ENCODE peak calls at places on chromosome 19, in four cellular contexts. One of them, this sample, is unnamed.

GRCh38 chr19:49766007-49766937 is 529 bp upstream of the AP2A1 start:
- DNase-seq in fibroblast of lung: peak; percentile 100
- DNase-seq in hepatocyte: peak; percentile 100
- DNase-seq in right atrium auricular region: peak; percentile 100
- DNase-seq in this sample: peak; percentile 99

GRCh38 chr19:17767559-17767958 is 16.3 kb downstream of the FCHO1 start:
- DNase-seq in hepatocyte: no peak
- DNase-seq in right atrium auricular region: no peak
- DNase-seq in fibroblast of lung: no peak
- DNase-seq in this sample: no peak

GRCh38 chr19:1223018-1223855 is 14.6 kb downstream of the CBARP start:
- DNase-seq in fibroblast of lung: no peak
- DNase-seq in hepatocyte: peak; percentile 68
- DNase-seq in right atrium auricular region: no peak
- DNase-seq in this sample: no peak

GRCh38 chr19:5376928-5377327 is 36.3 kb upstream of the PTPRS start:
- DNase-seq in fibroblast of lung: no peak
- DNase-seq in hepatocyte: no peak
- DNase-seq in right atrium auricular region: no peak
- DNase-seq in this sample: no peak

GRCh38 chr19:13689050-13689449 is 75.3 kb upstream of the MRI1 start:
- DNase-seq in hepatocyte: no peak
- DNase-seq in right atrium auricular region: no peak
- DNase-seq in fibroblast of lung: peak; percentile 23
- DNase-seq in this sample: peak; percentile 10

GRCh38 chr19:3324405-3324856 is 42.0 kb upstream of the NFIC start:
- DNase-seq in hepatocyte: no peak
- DNase-seq in fibroblast of lung: no peak
- DNase-seq in right atrium auricular region: no peak
- DNase-seq in this sample: no peak

GRCh38 chr19:33860691-33861090 is 64.0 kb downstream of the KCTD15 start:
- DNase-seq in fibroblast of lung: no peak
- DNase-seq in hepatocyte: no peak
- DNase-seq in right atrium auricular region: no peak
- DNase-seq in this sample: no peak

GRCh38 chr19:16328824-16329482 is 4.3 kb downstream of the KLF2 start:
- DNase-seq in hepatocyte: no peak
- DNase-seq in right atrium auricular region: no peak
- DNase-seq in fibroblast of lung: no peak
- DNase-seq in this sample: no peak

GRCh38 chr19:2420490-2420889 is 6.9 kb downstream of the TIMM13 start:
- DNase-seq in hepatocyte: no peak
- DNase-seq in fibroblast of lung: no peak
- DNase-seq in right atrium auricular region: no peak
- DNase-seq in this sample: no peak

GRCh38 chr19:16807416-16808274 is 21.6 kb upstream of the SIN3B start:
- DNase-seq in right atrium auricular region: no peak
- DNase-seq in hepatocyte: no peak
- DNase-seq in fibroblast of lung: no peak
- DNase-seq in this sample: no peak

GRCh38 chr19:29308977-29309520 is 96.1 kb upstream of the UQCRFS1 start:
- DNase-seq in right atrium auricular region: no peak
- DNase-seq in fibroblast of lung: no peak
- DNase-seq in hepatocyte: no peak
- DNase-seq in this sample: no peak

GRCh38 chr19:35024095-35024494 is 6.2 kb upstream of the SCN1B start:
- DNase-seq in fibroblast of lung: no peak
- DNase-seq in right atrium auricular region: no peak
- DNase-seq in hepatocyte: no peak
- DNase-seq in this sample: no peak

GRCh38 chr19:35025969-35026368 is 4.3 kb upstream of the SCN1B start:
- DNase-seq in hepatocyte: no peak
- DNase-seq in right atrium auricular region: no peak
- DNase-seq in fibroblast of lung: no peak
- DNase-seq in this sample: no peak

GRCh38 chr19:35027009-35027408 is 3.3 kb upstream of the SCN1B start:
- DNase-seq in fibroblast of lung: no peak
- DNase-seq in right atrium auricular region: no peak
- DNase-seq in hepatocyte: no peak
- DNase-seq in this sample: no peak

GRCh38 chr19:35027851-35028599 is 2.2 kb upstream of the SCN1B start:
- DNase-seq in right atrium auricular region: no peak
- DNase-seq in hepatocyte: no peak
- DNase-seq in fibroblast of lung: peak; percentile 47
- DNase-seq in this sample: peak; percentile 52

DNA sequence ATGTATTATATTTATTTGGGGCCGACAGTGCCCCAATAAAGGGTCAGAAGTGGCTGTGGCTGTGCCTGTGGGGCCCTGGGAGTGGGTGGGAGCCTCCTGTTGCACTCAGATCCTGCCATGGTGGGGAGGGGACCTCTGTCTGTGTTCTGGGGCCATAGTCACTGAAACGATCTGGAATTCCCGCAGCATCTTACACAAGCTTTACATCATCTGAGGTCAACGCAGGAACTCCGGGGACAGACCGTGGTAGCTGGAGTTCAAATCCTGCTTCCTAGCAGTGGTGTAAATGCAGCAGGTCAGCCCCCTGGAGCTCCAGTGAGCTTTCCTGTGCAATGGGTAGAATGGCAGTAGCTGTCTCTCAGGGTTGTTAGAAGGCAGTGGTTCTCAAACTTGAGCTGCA is 3.9 kb upstream of the SCN1B start:
- DNase-seq in right atrium auricular region: no peak
- DNase-seq in hepatocyte: no peak
- DNase-seq in fibroblast of lung: no peak
- DNase-seq in this sample: no peak
- H3K36me3 ChIP-seq in right atrium auricular region: peaks cover 53% of the 10 kb centered on the region
- H3K36me3 ChIP-seq in hepatocyte: no peaks in the 10 kb centered on the region
- H3K36me3 ChIP-seq in fibroblast of lung: peaks cover 13% of the 10 kb centered on the region
- H3K36me3 ChIP-seq in this sample: peaks cover 2% of the 10 kb centered on the region

GRCh38 chr19:38719761-38720558 is 24.3 kb downstream of the CAPN12 start:
- DNase-seq in right atrium auricular region: no peak
- DNase-seq in hepatocyte: no peak
- DNase-seq in fibroblast of lung: no peak
- DNase-seq in this sample: peak; percentile 59
- H3K36me3 ChIP-seq in right atrium auricular region: peaks cover 98% of the 10 kb centered on the region
- H3K36me3 ChIP-seq in hepatocyte: no peaks in the 10 kb centered on the region
- H3K36me3 ChIP-seq in fibroblast of lung: peaks cover 66% of the 10 kb centered on the region
- H3K36me3 ChIP-seq in this sample: peaks cover 46% of the 10 kb centered on the region

GRCh38 chr19:44662686-44663085 is 8.6 kb upstream of the CEACAM19 start:
- DNase-seq in right atrium auricular region: no peak
- DNase-seq in fibroblast of lung: peak; percentile 92
- DNase-seq in hepatocyte: no peak
- DNase-seq in this sample: peak; percentile 55
- H3K36me3 ChIP-seq in right atrium auricular region: peaks cover 58% of the 10 kb centered on the region
- H3K36me3 ChIP-seq in fibroblast of lung: peaks cover 22% of the 10 kb centered on the region
- H3K36me3 ChIP-seq in hepatocyte: no peaks in the 10 kb centered on the region
- H3K36me3 ChIP-seq in this sample: peaks cover 49% of the 10 kb centered on the region

GRCh38 chr19:19507354-19507753 is 8.0 kb downstream of the TSSK6 start:
- DNase-seq in fibroblast of lung: no peak
- DNase-seq in right atrium auricular region: no peak
- DNase-seq in hepatocyte: no peak
- DNase-seq in this sample: no peak
- H3K36me3 ChIP-seq in fibroblast of lung: peaks cover 19% of the 10 kb centered on the region
- H3K36me3 ChIP-seq in right atrium auricular region: peaks cover 45% of the 10 kb centered on the region
- H3K36me3 ChIP-seq in hepatocyte: no peaks in the 10 kb centered on the region
- H3K36me3 ChIP-seq in this sample: peaks cover 23% of the 10 kb centered on the region